ENCODE peak calls at places on chromosomes 7 and 10, in six cellular contexts. H, C, Z, S, N and A are unnamed samples.
A peak's percentile ranks its signal among the peaks of the same experiment; 100 is the strongest.

GRCh38 chr7:159205833-159206232 is 61.2 kb upstream of the VIPR2 start:
- DNase-seq in S (no peak), H (no peak), Z (no peak), C (no peak), N (no peak), A (no peak)

GRCh38 chr7:26588511-26588910 is 275.9 kb downstream of the SKAP2 start:
- DNase-seq in N (no peak), S (no peak), Z (no peak), C (no peak), H (no peak), A (no peak)

GRCh38 chr7:128030999-128031681 is at the start of gene LRRC4:
- DNase-seq in Z (peak; percentile 43), C (no peak), N (no peak), S (no peak), H (no peak), A (peak; percentile 51)

GRCh38 chr10:3105905-3106304 is 38.6 kb downstream of the PFKP start:
- DNase-seq in C (no peak), Z (no peak), H (no peak), S (no peak), N (no peak), A (no peak)

GRCh38 chr10:79266092-79266491 is 81.2 kb upstream of the PPIF start:
- DNase-seq in C (no peak), S (no peak), H (no peak), N (no peak), Z (no peak), A (no peak)

GRCh38 chr10:94178475-94179251 is 184.1 kb downstream of the NOC3L start:
- DNase-seq in H (no peak), Z (peak; percentile 50), C (no peak), N (no peak), S (no peak), A (no peak)

GRCh38 chr10:14562615-14563214 is 212.0 kb downstream of the FAM107B start:
- DNase-seq in N (no peak), Z (no peak), S (no peak), C (no peak), H (no peak), A (no peak)

GRCh38 chr7:26630941-26631580 is 233.3 kb downstream of the SKAP2 start:
- DNase-seq in C (no peak), N (no peak), Z (no peak), H (no peak), S (no peak), A (no peak)

GRCh38 chr7:42014625-42015412 is 222.2 kb downstream of the GLI3 start:
- DNase-seq in S (peak; percentile 63), H (no peak), N (peak; percentile 29), C (peak; percentile 75), Z (peak; percentile 54), A (peak; percentile 33)

GRCh38 chr10:128156999-128157755 is 31.0 kb upstream of the MKI67 start:
- DNase-seq in S (no peak), C (peak; percentile 56), N (peak; percentile 91), Z (no peak), H (no peak), A (no peak)

GRCh38 chr10:83680470-83680891 is 458.8 kb upstream of the GHITM start:
- DNase-seq in H (peak; percentile 95), S (no peak), C (no peak), Z (no peak), N (no peak), A (no peak)

GRCh38 chr10:78579995-78580394 is 488.8 kb upstream of the ZMIZ1 start:
- DNase-seq in Z (no peak), N (peak; percentile 30), H (no peak), S (no peak), C (no peak), A (no peak)

DNA sequence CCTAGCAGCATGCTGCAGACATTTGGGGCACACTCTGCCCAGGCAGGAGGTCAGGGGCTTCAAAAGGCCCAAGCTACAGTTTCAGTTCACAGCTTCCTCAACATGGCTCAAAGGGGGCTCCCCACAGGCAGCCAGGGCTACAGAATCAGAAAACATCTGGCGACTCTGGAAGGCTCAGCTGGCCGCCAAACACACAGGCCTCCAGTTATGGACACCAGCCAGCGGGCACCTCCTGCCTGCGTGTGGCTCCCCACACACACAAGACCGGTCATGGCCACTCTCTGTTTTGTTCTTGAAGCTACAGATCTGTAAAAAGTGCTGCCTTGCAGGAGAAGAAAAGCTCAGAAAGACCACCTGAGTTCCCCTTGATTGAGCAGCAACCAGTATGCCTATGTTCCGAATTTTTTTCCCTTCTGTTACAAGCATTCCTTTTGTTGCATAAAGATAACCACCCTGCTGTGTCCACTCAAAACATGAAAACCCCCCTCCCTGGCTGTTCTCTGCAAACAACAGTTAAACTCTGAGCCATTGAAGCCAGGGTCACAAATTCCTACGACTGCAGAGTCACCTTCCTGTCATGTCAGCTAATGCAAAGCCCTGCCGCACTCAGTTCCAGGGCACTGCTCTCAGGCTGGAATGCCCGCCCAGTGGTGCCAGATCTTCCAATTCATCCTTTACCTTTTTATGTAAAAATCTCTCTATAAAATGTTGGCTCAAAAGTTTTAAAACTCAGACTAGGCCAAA is 33.6 kb downstream of the VSTM4 start:
- DNase-seq in N (peak; percentile 67), Z (peak; percentile 15), C (no peak), H (no peak), S (no peak), A (no peak)
- TF ChIP-seq BHLHE40 in N (no peak), Z (no peak), C (no peak), H (no peak), S (no peak), A (no peak)

GRCh38 chr7:1811850-1812692 is 142.0 kb downstream of the ELFN1 start:
- DNase-seq in N (peak; percentile 42), S (no peak), H (no peak), Z (no peak), C (peak; percentile 27), A (no peak)

GRCh38 chr7:1815051-1815481 is 145.0 kb downstream of the ELFN1 start:
- DNase-seq in H (no peak), C (no peak), S (peak; percentile 60), Z (peak; percentile 17), N (no peak), A (no peak)

GRCh38 chr7:1812693-1813393 is 142.8 kb downstream of the ELFN1 start:
- DNase-seq in H (no peak), Z (no peak), S (no peak), N (no peak), C (no peak), A (no peak)

GRCh38 chr7:1814089-1814811 is 144.2 kb downstream of the ELFN1 start:
- DNase-seq in N (no peak), C (no peak), H (no peak), Z (no peak), S (no peak), A (no peak)

DNA sequence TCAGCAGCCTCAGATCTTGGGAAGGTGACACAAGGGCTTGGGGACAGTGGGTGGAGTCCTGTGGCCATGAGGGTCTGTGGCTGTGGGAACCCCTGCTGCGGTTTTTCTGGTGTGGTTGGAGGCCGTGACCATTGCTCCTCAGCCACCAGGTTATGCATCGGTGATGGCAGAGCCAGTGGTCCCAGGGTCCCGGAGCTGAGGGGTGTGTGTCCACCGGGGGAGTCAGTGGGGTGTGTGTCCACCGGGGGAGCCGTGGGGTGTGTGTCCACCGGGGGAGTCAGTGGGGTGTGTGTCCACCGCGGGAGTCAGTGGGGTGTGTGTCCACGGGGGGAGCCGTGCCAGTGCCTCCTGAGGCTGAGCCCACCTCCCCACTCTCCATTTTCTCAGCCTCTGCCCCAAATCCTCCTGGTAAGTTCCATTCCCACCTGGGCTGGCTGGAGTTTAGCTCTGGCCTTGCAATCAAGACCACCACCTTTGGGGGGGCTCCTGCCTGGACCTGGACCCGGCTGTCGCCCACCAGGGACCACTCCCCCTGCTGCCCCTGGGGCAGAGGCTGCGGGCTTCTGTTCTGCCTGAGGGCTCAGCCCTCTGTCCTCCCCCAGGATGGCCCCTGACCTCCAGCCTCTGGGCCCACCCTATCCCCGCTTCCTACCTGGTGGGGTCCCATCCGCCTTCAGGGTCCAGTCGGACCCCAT is 143.5 kb downstream of the ELFN1 start:
- DNase-seq in S (no peak), N (no peak), C (no peak), Z (no peak), H (no peak), A (no peak)
- TF ChIP-seq BHLHE40 in S (no peak), N (no peak), C (no peak), Z (no peak), H (no peak), A (no peak)

DNA sequence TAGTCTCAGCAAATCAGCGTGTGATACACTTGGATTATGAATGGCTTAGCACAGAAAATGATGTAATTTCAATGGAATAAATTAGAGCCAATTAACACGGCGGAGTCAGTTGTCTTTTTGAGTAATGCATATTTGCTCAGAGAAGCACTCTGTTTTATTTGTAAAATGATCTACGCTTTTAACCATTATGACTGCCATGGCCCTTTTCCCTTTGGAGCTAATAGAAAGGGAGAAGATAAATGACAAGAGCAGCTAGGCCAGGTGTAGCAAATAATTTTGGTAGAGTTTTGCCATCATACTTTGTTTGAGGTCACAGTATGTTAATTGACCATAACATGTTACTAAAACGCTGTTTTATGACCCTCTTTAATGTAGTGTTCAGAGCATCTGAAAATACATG is 86.8 kb downstream of the GPR158 start:
- DNase-seq in S (no peak), C (no peak), Z (no peak), N (no peak), H (no peak), A (no peak)
- TF ChIP-seq BHLHE40 in S (no peak), C (no peak), Z (no peak), N (no peak), H (no peak), A (no peak)

GRCh38 chr10:110772454-110773025 is 99.2 kb upstream of the PDCD4 start:
- DNase-seq in H (no peak), N (no peak), S (no peak), Z (no peak), C (no peak), A (no peak)

GRCh38 chr10:110773693-110774068 is 98.0 kb upstream of the PDCD4 start:
- DNase-seq in H (no peak), C (no peak), Z (no peak), N (no peak), S (peak; percentile 69), A (no peak)

GRCh38 chr10:110775022-110775379 is 96.7 kb upstream of the PDCD4 start:
- DNase-seq in S (no peak), N (peak; percentile 48), Z (no peak), H (no peak), C (peak; percentile 40), A (no peak)

GRCh38 chr10:110775406-110775805 is 96.3 kb upstream of the PDCD4 start:
- DNase-seq in N (no peak), Z (no peak), H (no peak), C (no peak), S (no peak), A (no peak)

DNA sequence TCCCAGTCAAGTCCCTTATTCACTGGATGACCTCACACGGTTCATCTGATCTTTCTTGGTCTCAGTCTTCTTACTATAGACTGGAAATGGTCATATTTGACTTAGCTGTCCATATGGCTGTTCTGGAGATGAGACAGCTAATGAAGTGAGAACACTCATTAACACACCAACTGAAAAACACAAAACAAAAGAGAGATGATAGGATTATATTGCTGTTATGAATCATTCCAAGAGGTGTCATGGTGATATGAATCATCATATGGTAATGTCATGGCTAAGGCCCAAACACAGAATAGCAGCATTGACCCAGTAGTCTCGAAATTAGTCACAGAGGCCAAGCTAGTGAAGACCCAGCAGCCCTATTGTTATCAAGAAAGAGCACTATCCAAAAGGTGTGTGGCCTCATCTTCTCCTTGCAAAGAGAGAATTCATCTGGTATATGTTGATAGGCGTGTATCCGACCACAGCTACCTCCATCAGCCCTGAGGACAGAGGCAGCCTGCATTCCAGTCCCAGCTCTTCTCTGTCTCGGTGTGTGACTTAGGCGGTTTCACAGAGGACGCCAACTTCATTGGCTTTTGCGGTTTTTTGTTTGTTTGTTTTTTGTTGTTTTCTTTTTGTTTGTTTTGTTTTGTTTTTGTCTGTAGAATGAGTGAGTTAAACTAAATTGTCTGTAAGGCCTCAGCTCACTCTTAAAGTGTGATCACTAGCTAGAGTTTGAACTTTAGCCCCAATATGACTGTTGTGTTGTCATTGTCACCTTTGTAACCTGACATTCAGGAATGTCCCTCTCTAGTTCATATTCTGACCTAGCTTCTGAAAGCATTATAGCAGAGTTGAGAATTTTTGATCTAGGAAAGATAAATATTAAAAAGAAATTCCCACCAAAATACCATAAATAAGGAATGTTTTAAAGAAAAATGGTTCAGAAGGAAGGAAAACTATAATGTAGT is 97.4 kb upstream of the PDCD4 start:
- DNase-seq in N (peak; percentile 55), C (peak; percentile 52), H (peak; percentile 99), S (peak; percentile 83), Z (peak; percentile 70), A (no peak)
- TF ChIP-seq BHLHE40 in N (peak; percentile 8), C (no peak), H (peak; percentile 88), S (no peak), Z (no peak), A (no peak)